ENCODE peak calls at places on chromosomes 7 and 10, in five cellular contexts. I, E, B, W and F are unnamed samples.

GRCh38 chr10:70355234-70356021 is 27.0 kb downstream of the LRRC20 start:
- DNase-seq in I (no peak), E (no peak), B (no peak), W (no peak), F (no peak)

GRCh38 chr10:51436805-51437204 is 262.6 kb downstream of the CSTF2T start:
- DNase-seq in I (no peak), E (no peak), B (no peak), W (no peak), F (no peak)

GRCh38 chr7:129635300-129636029 is 23.9 kb downstream of the NRF1 start:
- DNase-seq in I (peak), E (peak), B (peak), W (no peak), F (no peak)

GRCh38 chr10:110867807-110868465 is 3.8 kb upstream of the PDCD4 start:
- DNase-seq in I (no peak), E (no peak), B (no peak), W (no peak), F (no peak)

GRCh38 chr10:44752451-44753441 is 158.4 kb upstream of the TMEM72 start:
- DNase-seq in I (no peak), E (no peak), B (peak), W (peak), F (peak)

GRCh38 chr10:4281207-4281825 is 496.3 kb upstream of the KLF6 start:
- DNase-seq in I (peak), E (no peak), B (peak), W (no peak), F (no peak)

GRCh38 chr7:45145881-45146280 is 11.7 kb upstream of the RAMP3 start:
- DNase-seq in I (no peak), E (no peak), B (no peak), W (no peak), F (no peak)

GRCh38 chr7:158985583-158985982 is 129.2 kb downstream of the DYNC2I1 start:
- DNase-seq in I (no peak), E (no peak), B (no peak), W (no peak), F (no peak)

GRCh38 chr10:239109-239508 is 103.9 kb downstream of the ZMYND11 start:
- DNase-seq in I (peak), E (no peak), B (peak), W (no peak), F (no peak)

GRCh38 chr7:77248154-77248553 is 48.5 kb upstream of the FGL2 start:
- DNase-seq in I (no peak), E (no peak), B (no peak), W (no peak), F (no peak)

GRCh38 chr10:3525832-3526449 is 259.1 kb downstream of the KLF6 start:
- DNase-seq in I (peak), E (peak), B (peak), W (peak), F (peak)

GRCh38 chr10:133420579-133420978 is 3.8 kb downstream of the SPRN start:
- DNase-seq in I (no peak), E (no peak), B (no peak), W (no peak), F (no peak)

GRCh38 chr10:47176903-47177860 is 122.8 kb upstream of the GDF10 start:
- DNase-seq in I (no peak), E (no peak), B (peak), W (peak), F (no peak)

GRCh38 chr7:135143874-135144668 is 3.8 kb upstream of the TMEM140 start:
- DNase-seq in I (no peak), E (no peak), B (no peak), W (no peak), F (no peak)

GRCh38 chr7:151247016-151247580 is 1.4 kb downstream of the SMARCD3 start:
- DNase-seq in I (no peak), E (no peak), B (no peak), W (no peak), F (no peak)

GRCh38 chr7:69837387-69838068 is 239.3 kb downstream of the AUTS2 start:
- DNase-seq in I (no peak), E (no peak), B (peak), W (no peak), F (no peak)

GRCh38 chr7:96686305-96686704 is 23.3 kb downstream of the SEM1 start:
- DNase-seq in I (no peak), E (no peak), B (peak), W (no peak), F (peak)

GRCh38 chr10:34713875-34714274 is 101.2 kb downstream of the PARD3 start:
- DNase-seq in I (no peak), E (no peak), B (no peak), W (no peak), F (no peak)

GRCh38 chr10:3264178-3264867 is 91.7 kb upstream of the PITRM1 start:
- DNase-seq in I (no peak), E (no peak), B (no peak), W (no peak), F (no peak)

GRCh38 chr10:62336404-62336803 is 37.8 kb upstream of the ZNF365 start:
- DNase-seq in I (no peak), E (no peak), B (no peak), W (no peak), F (no peak)

GRCh38 chr7:106216517-106217088 is 68.2 kb downstream of the NAMPT start:
- DNase-seq in I (peak), E (no peak), B (peak), W (peak), F (peak)

GRCh38 chr10:6456067-6456466 is 124.0 kb downstream of the PRKCQ start:
- DNase-seq in I (no peak), E (no peak), B (no peak), W (no peak), F (no peak)

GRCh38 chr7:73519867-73520672 is 2.0 kb downstream of the BAZ1B start:
- DNase-seq in I (peak), E (no peak), B (peak), W (no peak), F (no peak)

GRCh38 chr7:76009672-76010600 is 15.5 kb upstream of the TMEM120A start:
- DNase-seq in I (no peak), E (no peak), B (no peak), W (no peak), F (no peak)

GRCh38 chr7:70630647-70631457 is 501.1 kb upstream of the GALNT17 start:
- DNase-seq in I (no peak), E (peak), B (peak), W (no peak), F (no peak)

GRCh38 chr10:86535057-86535882 is 13.7 kb upstream of the WAPL start:
- DNase-seq in I (peak), E (peak), B (peak), W (no peak), F (no peak)

GRCh38 chr7:17405786-17406185 is 107.3 kb downstream of the AHR start:
- DNase-seq in I (no peak), E (no peak), B (peak), W (peak), F (peak)

GRCh38 chr7:65731562-65732035 is 141.3 kb upstream of the VKORC1L1 start:
- DNase-seq in I (peak), E (peak), B (no peak), W (no peak), F (no peak)
- H3K4me3 ChIP-seq in I (no peak), E (peak), B (no peak), W (peak), F (peak)

DNA sequence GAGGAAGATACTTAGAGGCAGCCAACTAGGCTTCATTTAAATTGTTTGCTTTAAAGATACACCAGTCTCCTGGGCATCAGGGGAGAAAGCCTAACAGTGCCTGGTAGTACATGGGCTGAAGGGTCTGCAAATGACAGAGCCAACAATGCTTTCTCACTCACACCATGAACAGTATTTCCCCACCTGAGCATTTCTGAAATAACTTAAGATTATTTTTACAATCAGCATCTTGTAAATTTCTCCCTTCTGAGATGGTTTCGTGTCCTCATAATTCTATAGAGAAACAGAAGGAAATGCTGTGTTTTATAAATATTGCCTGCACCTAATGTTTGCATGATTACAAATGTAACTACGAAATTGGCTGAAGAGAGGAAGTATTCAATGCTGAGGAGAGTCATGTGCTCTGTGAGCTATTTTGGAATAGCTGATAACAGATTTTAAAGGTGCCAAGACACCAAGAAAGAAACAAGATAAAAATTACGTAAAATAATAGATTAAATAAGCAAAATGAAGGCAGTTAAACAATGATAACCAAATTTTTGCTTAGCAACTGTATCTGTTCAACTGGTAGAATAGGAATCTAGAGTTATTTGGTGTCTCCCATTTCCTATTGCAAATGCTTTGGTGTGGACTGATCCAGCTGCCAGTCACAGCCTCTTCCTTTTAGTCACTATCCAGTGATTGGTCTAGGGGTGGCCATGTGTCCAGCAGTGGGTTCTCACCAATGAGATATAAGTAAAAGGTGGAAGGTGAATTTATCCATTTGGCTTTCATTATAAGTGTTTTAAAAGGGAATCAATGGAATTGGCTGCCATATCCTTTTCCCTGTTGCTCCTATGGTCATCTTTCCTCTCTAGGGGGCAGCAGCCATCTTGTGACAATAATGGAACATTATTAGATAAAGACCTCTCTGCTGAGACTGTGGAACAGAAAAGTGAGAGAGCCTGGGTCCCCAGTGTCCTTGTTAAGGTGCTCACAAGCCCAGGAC is 167.9 kb upstream of the SLC26A5 start:
- DNase-seq in I (no peak), E (no peak), B (peak), W (no peak), F (no peak)
- TF ChIP-seq CTCF in I (no peak), E (no peak), B (peak), W (peak), F (peak)

GRCh38 chr10:79483948-79484347 is 28.4 kb upstream of the EIF5AL1 start:
- DNase-seq in I (peak), E (peak), B (peak), W (peak), F (peak)
- H3K4me3 ChIP-seq in I (no peak), E (no peak), B (no peak), W (no peak), F (no peak)

DNA sequence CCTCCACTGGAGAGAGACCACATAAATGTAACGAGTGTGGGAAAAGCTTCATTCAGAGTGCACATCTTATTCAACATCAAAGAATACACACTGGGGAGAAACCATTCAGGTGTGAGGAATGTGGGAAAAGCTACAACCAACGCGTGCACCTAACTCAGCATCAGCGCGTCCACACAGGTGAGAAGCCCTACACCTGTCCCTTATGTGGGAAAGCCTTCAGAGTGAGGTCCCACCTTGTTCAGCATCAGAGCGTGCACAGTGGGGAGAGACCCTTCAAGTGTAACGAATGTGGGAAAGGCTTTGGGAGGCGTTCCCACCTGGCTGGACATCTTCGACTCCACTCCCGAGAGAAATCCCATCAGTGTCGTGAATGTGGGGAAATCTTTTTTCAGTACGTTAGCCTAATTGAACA is 20.6 kb downstream of the FAM200A start:
- DNase-seq in I (no peak), E (no peak), B (peak), W (no peak), F (no peak)
- TF ChIP-seq CTCF in I (no peak), E (no peak), B (no peak), W (no peak), F (no peak)